ENCODE peak calls at places on chromosomes 5 and 9, in six cellular contexts. One of them, this sample, is unnamed.

GRCh38 chr9:73204910-73205309 is 53.2 kb downstream of the ANXA1 start:
- DNase-seq in lower lobe of right lung: no peak
- DNase-seq in posterior cingulate gyrus: no peak
- DNase-seq in DMS 273 treated with DMSO at 0.1 percent for 48 hours: no peak
- DNase-seq in foreskin fibroblast: no peak
- DNase-seq in activated T-helper 9 cell treated with anti-CD3 and anti-CD28 coated beads, Interleukin-2, amount 50 U/mL, for 16 hours: no peak
- DNase-seq in this sample: no peak

GRCh38 chr9:113966394-113966793 is 90.3 kb downstream of the ZNF618 start:
- DNase-seq in lower lobe of right lung: no peak
- DNase-seq in posterior cingulate gyrus: no peak
- DNase-seq in activated T-helper 9 cell treated with anti-CD3 and anti-CD28 coated beads, Interleukin-2, amount 50 U/mL, for 16 hours: no peak
- DNase-seq in foreskin fibroblast: no peak
- DNase-seq in DMS 273 treated with DMSO at 0.1 percent for 48 hours: no peak
- DNase-seq in this sample: no peak

GRCh38 chr5:91443028-91443427 is 59.9 kb upstream of the ARRDC3 start:
- DNase-seq in foreskin fibroblast: peak
- DNase-seq in posterior cingulate gyrus: no peak
- DNase-seq in activated T-helper 9 cell treated with anti-CD3 and anti-CD28 coated beads, Interleukin-2, amount 50 U/mL, for 16 hours: no peak
- DNase-seq in DMS 273 treated with DMSO at 0.1 percent for 48 hours: no peak
- DNase-seq in lower lobe of right lung: no peak
- DNase-seq in this sample: no peak

GRCh38 chr5:98540056-98540455 is 233.4 kb upstream of the RGMB start:
- DNase-seq in DMS 273 treated with DMSO at 0.1 percent for 48 hours: no peak
- DNase-seq in posterior cingulate gyrus: no peak
- DNase-seq in activated T-helper 9 cell treated with anti-CD3 and anti-CD28 coated beads, Interleukin-2, amount 50 U/mL, for 16 hours: no peak
- DNase-seq in foreskin fibroblast: peak
- DNase-seq in lower lobe of right lung: no peak
- DNase-seq in this sample: no peak

GRCh38 chr5:159965031-159965837 is 43.7 kb upstream of the TTC1 start:
- DNase-seq in DMS 273 treated with DMSO at 0.1 percent for 48 hours: peak
- DNase-seq in lower lobe of right lung: peak
- DNase-seq in posterior cingulate gyrus: peak
- DNase-seq in foreskin fibroblast: peak
- DNase-seq in activated T-helper 9 cell treated with anti-CD3 and anti-CD28 coated beads, Interleukin-2, amount 50 U/mL, for 16 hours: no peak
- DNase-seq in this sample: no peak

GRCh38 chr9:132965478-132965877 is 13.0 kb upstream of the GFI1B start:
- DNase-seq in foreskin fibroblast: no peak
- DNase-seq in lower lobe of right lung: no peak
- DNase-seq in posterior cingulate gyrus: no peak
- DNase-seq in DMS 273 treated with DMSO at 0.1 percent for 48 hours: no peak
- DNase-seq in activated T-helper 9 cell treated with anti-CD3 and anti-CD28 coated beads, Interleukin-2, amount 50 U/mL, for 16 hours: no peak
- DNase-seq in this sample: no peak

GRCh38 chr9:101311759-101312420 is 72.9 kb downstream of the BAAT start:
- DNase-seq in posterior cingulate gyrus: no peak
- DNase-seq in foreskin fibroblast: peak
- DNase-seq in activated T-helper 9 cell treated with anti-CD3 and anti-CD28 coated beads, Interleukin-2, amount 50 U/mL, for 16 hours: no peak
- DNase-seq in lower lobe of right lung: no peak
- DNase-seq in DMS 273 treated with DMSO at 0.1 percent for 48 hours: peak
- DNase-seq in this sample: peak

GRCh38 chr5:97476852-97477534 is 293.9 kb upstream of the RIOK2 start:
- DNase-seq in DMS 273 treated with DMSO at 0.1 percent for 48 hours: no peak
- DNase-seq in lower lobe of right lung: no peak
- DNase-seq in posterior cingulate gyrus: no peak
- DNase-seq in activated T-helper 9 cell treated with anti-CD3 and anti-CD28 coated beads, Interleukin-2, amount 50 U/mL, for 16 hours: no peak
- DNase-seq in foreskin fibroblast: no peak
- DNase-seq in this sample: no peak

GRCh38 chr5:171954721-171955120 is 51.7 kb downstream of the FBXW11 start:
- DNase-seq in lower lobe of right lung: no peak
- DNase-seq in DMS 273 treated with DMSO at 0.1 percent for 48 hours: no peak
- DNase-seq in posterior cingulate gyrus: no peak
- DNase-seq in foreskin fibroblast: peak
- DNase-seq in activated T-helper 9 cell treated with anti-CD3 and anti-CD28 coated beads, Interleukin-2, amount 50 U/mL, for 16 hours: no peak
- DNase-seq in this sample: no peak

GRCh38 chr9:128245293-128246151 is 30.3 kb downstream of the GOLGA2 start:
- DNase-seq in foreskin fibroblast: peak
- DNase-seq in lower lobe of right lung: no peak
- DNase-seq in DMS 273 treated with DMSO at 0.1 percent for 48 hours: no peak
- DNase-seq in posterior cingulate gyrus: no peak
- DNase-seq in activated T-helper 9 cell treated with anti-CD3 and anti-CD28 coated beads, Interleukin-2, amount 50 U/mL, for 16 hours: no peak
- DNase-seq in this sample: no peak

GRCh38 chr9:89022902-89023301 is 31.6 kb downstream of the S1PR3 start:
- DNase-seq in activated T-helper 9 cell treated with anti-CD3 and anti-CD28 coated beads, Interleukin-2, amount 50 U/mL, for 16 hours: no peak
- DNase-seq in lower lobe of right lung: peak
- DNase-seq in posterior cingulate gyrus: no peak
- DNase-seq in DMS 273 treated with DMSO at 0.1 percent for 48 hours: no peak
- DNase-seq in foreskin fibroblast: peak
- DNase-seq in this sample: no peak

GRCh38 chr5:76652809-76653414 is 29.7 kb upstream of the F2RL2 start:
- DNase-seq in lower lobe of right lung: no peak
- DNase-seq in foreskin fibroblast: no peak
- DNase-seq in posterior cingulate gyrus: no peak
- DNase-seq in activated T-helper 9 cell treated with anti-CD3 and anti-CD28 coated beads, Interleukin-2, amount 50 U/mL, for 16 hours: no peak
- DNase-seq in DMS 273 treated with DMSO at 0.1 percent for 48 hours: no peak
- DNase-seq in this sample: no peak

GRCh38 chr9:23725279-23725946 is 100.6 kb downstream of the ELAVL2 start:
- DNase-seq in lower lobe of right lung: no peak
- DNase-seq in posterior cingulate gyrus: no peak
- DNase-seq in DMS 273 treated with DMSO at 0.1 percent for 48 hours: no peak
- DNase-seq in foreskin fibroblast: no peak
- DNase-seq in activated T-helper 9 cell treated with anti-CD3 and anti-CD28 coated beads, Interleukin-2, amount 50 U/mL, for 16 hours: no peak
- DNase-seq in this sample: no peak

GRCh38 chr5:169803077-169803981 is 166.3 kb downstream of the DOCK2 start:
- DNase-seq in DMS 273 treated with DMSO at 0.1 percent for 48 hours: no peak
- DNase-seq in foreskin fibroblast: peak
- DNase-seq in posterior cingulate gyrus: no peak
- DNase-seq in activated T-helper 9 cell treated with anti-CD3 and anti-CD28 coated beads, Interleukin-2, amount 50 U/mL, for 16 hours: no peak
- DNase-seq in lower lobe of right lung: no peak
- DNase-seq in this sample: no peak

GRCh38 chr9:104927216-104927911 is 591 bp downstream of the ABCA1 start:
- DNase-seq in lower lobe of right lung: peak
- DNase-seq in DMS 273 treated with DMSO at 0.1 percent for 48 hours: peak
- DNase-seq in activated T-helper 9 cell treated with anti-CD3 and anti-CD28 coated beads, Interleukin-2, amount 50 U/mL, for 16 hours: no peak
- DNase-seq in foreskin fibroblast: peak
- DNase-seq in posterior cingulate gyrus: no peak
- DNase-seq in this sample: no peak

GRCh38 chr5:178348356-178349146 is 115.9 kb upstream of the PHYKPL start:
- DNase-seq in activated T-helper 9 cell treated with anti-CD3 and anti-CD28 coated beads, Interleukin-2, amount 50 U/mL, for 16 hours: no peak
- DNase-seq in DMS 273 treated with DMSO at 0.1 percent for 48 hours: no peak
- DNase-seq in lower lobe of right lung: peak
- DNase-seq in posterior cingulate gyrus: peak
- DNase-seq in foreskin fibroblast: no peak
- DNase-seq in this sample: no peak

GRCh38 chr5:128632264-128632663 is 94.2 kb upstream of the FBN2 start:
- DNase-seq in activated T-helper 9 cell treated with anti-CD3 and anti-CD28 coated beads, Interleukin-2, amount 50 U/mL, for 16 hours: no peak
- DNase-seq in posterior cingulate gyrus: no peak
- DNase-seq in DMS 273 treated with DMSO at 0.1 percent for 48 hours: no peak
- DNase-seq in lower lobe of right lung: no peak
- DNase-seq in foreskin fibroblast: peak
- DNase-seq in this sample: no peak

GRCh38 chr5:28707706-28708105 is 1669.3 kb upstream of the CDH9 start:
- DNase-seq in lower lobe of right lung: no peak
- DNase-seq in activated T-helper 9 cell treated with anti-CD3 and anti-CD28 coated beads, Interleukin-2, amount 50 U/mL, for 16 hours: no peak
- DNase-seq in foreskin fibroblast: no peak
- DNase-seq in DMS 273 treated with DMSO at 0.1 percent for 48 hours: no peak
- DNase-seq in posterior cingulate gyrus: no peak
- DNase-seq in this sample: no peak

GRCh38 chr9:127423934-127424668 is at the start of gene ZNF79:
- DNase-seq in DMS 273 treated with DMSO at 0.1 percent for 48 hours: peak
- DNase-seq in activated T-helper 9 cell treated with anti-CD3 and anti-CD28 coated beads, Interleukin-2, amount 50 U/mL, for 16 hours: peak
- DNase-seq in lower lobe of right lung: peak
- DNase-seq in foreskin fibroblast: peak
- DNase-seq in posterior cingulate gyrus: peak
- DNase-seq in this sample: peak

GRCh38 chr5:157761690-157762611 is 18.4 kb downstream of the LSM11 start:
- DNase-seq in lower lobe of right lung: no peak
- DNase-seq in activated T-helper 9 cell treated with anti-CD3 and anti-CD28 coated beads, Interleukin-2, amount 50 U/mL, for 16 hours: no peak
- DNase-seq in DMS 273 treated with DMSO at 0.1 percent for 48 hours: peak
- DNase-seq in posterior cingulate gyrus: no peak
- DNase-seq in foreskin fibroblast: peak
- DNase-seq in this sample: peak

GRCh38 chr5:149404746-149405549 is 25.9 kb upstream of the IL17B start:
- DNase-seq in activated T-helper 9 cell treated with anti-CD3 and anti-CD28 coated beads, Interleukin-2, amount 50 U/mL, for 16 hours: no peak
- DNase-seq in foreskin fibroblast: peak
- DNase-seq in lower lobe of right lung: no peak
- DNase-seq in posterior cingulate gyrus: no peak
- DNase-seq in DMS 273 treated with DMSO at 0.1 percent for 48 hours: no peak
- DNase-seq in this sample: no peak

GRCh38 chr9:79430599-79430998 is 141.2 kb upstream of the TLE4 start:
- DNase-seq in activated T-helper 9 cell treated with anti-CD3 and anti-CD28 coated beads, Interleukin-2, amount 50 U/mL, for 16 hours: no peak
- DNase-seq in posterior cingulate gyrus: no peak
- DNase-seq in foreskin fibroblast: no peak
- DNase-seq in DMS 273 treated with DMSO at 0.1 percent for 48 hours: no peak
- DNase-seq in lower lobe of right lung: no peak
- DNase-seq in this sample: no peak

GRCh38 chr9:112115955-112116354 is 59.1 kb downstream of the SUSD1 start:
- DNase-seq in activated T-helper 9 cell treated with anti-CD3 and anti-CD28 coated beads, Interleukin-2, amount 50 U/mL, for 16 hours: no peak
- DNase-seq in posterior cingulate gyrus: no peak
- DNase-seq in DMS 273 treated with DMSO at 0.1 percent for 48 hours: no peak
- DNase-seq in foreskin fibroblast: peak
- DNase-seq in lower lobe of right lung: no peak
- DNase-seq in this sample: peak

GRCh38 chr5:95730011-95730700 is 980 bp upstream of the RHOBTB3 start:
- DNase-seq in DMS 273 treated with DMSO at 0.1 percent for 48 hours: no peak
- DNase-seq in posterior cingulate gyrus: no peak
- DNase-seq in lower lobe of right lung: no peak
- DNase-seq in foreskin fibroblast: no peak
- DNase-seq in activated T-helper 9 cell treated with anti-CD3 and anti-CD28 coated beads, Interleukin-2, amount 50 U/mL, for 16 hours: no peak
- DNase-seq in this sample: no peak

GRCh38 chr5:170491479-170491878 is 12.3 kb upstream of the KCNIP1 start:
- DNase-seq in lower lobe of right lung: no peak
- DNase-seq in foreskin fibroblast: peak
- DNase-seq in DMS 273 treated with DMSO at 0.1 percent for 48 hours: no peak
- DNase-seq in activated T-helper 9 cell treated with anti-CD3 and anti-CD28 coated beads, Interleukin-2, amount 50 U/mL, for 16 hours: no peak
- DNase-seq in posterior cingulate gyrus: no peak
- DNase-seq in this sample: no peak

GRCh38 chr9:18429065-18429464 is 44.9 kb upstream of the ADAMTSL1 start:
- DNase-seq in DMS 273 treated with DMSO at 0.1 percent for 48 hours: no peak
- DNase-seq in posterior cingulate gyrus: no peak
- DNase-seq in foreskin fibroblast: peak
- DNase-seq in lower lobe of right lung: no peak
- DNase-seq in activated T-helper 9 cell treated with anti-CD3 and anti-CD28 coated beads, Interleukin-2, amount 50 U/mL, for 16 hours: no peak
- DNase-seq in this sample: no peak

GRCh38 chr5:151696470-151697061 is 9.9 kb upstream of the SPARC start:
- DNase-seq in posterior cingulate gyrus: no peak
- DNase-seq in activated T-helper 9 cell treated with anti-CD3 and anti-CD28 coated beads, Interleukin-2, amount 50 U/mL, for 16 hours: no peak
- DNase-seq in DMS 273 treated with DMSO at 0.1 percent for 48 hours: no peak
- DNase-seq in lower lobe of right lung: no peak
- DNase-seq in foreskin fibroblast: peak
- DNase-seq in this sample: no peak

GRCh38 chr5:168962323-168962722 is 338.6 kb downstream of the SLIT3 start:
- DNase-seq in DMS 273 treated with DMSO at 0.1 percent for 48 hours: no peak
- DNase-seq in foreskin fibroblast: peak
- DNase-seq in posterior cingulate gyrus: no peak
- DNase-seq in lower lobe of right lung: no peak
- DNase-seq in activated T-helper 9 cell treated with anti-CD3 and anti-CD28 coated beads, Interleukin-2, amount 50 U/mL, for 16 hours: no peak
- DNase-seq in this sample: no peak

GRCh38 chr9:91503650-91504007 is 80.0 kb upstream of the NFIL3 start:
- DNase-seq in posterior cingulate gyrus: no peak
- DNase-seq in DMS 273 treated with DMSO at 0.1 percent for 48 hours: no peak
- DNase-seq in lower lobe of right lung: no peak
- DNase-seq in activated T-helper 9 cell treated with anti-CD3 and anti-CD28 coated beads, Interleukin-2, amount 50 U/mL, for 16 hours: no peak
- DNase-seq in foreskin fibroblast: no peak
- DNase-seq in this sample: no peak

GRCh38 chr5:143968071-143968878 is 156.3 kb downstream of the HMHB1 start:
- DNase-seq in posterior cingulate gyrus: no peak
- DNase-seq in activated T-helper 9 cell treated with anti-CD3 and anti-CD28 coated beads, Interleukin-2, amount 50 U/mL, for 16 hours: no peak
- DNase-seq in DMS 273 treated with DMSO at 0.1 percent for 48 hours: no peak
- DNase-seq in lower lobe of right lung: no peak
- DNase-seq in foreskin fibroblast: peak
- DNase-seq in this sample: peak

GRCh38 chr5:18764161-18764560 is 1129.9 kb downstream of the TAF11L14 start:
- DNase-seq in foreskin fibroblast: no peak
- DNase-seq in lower lobe of right lung: no peak
- DNase-seq in posterior cingulate gyrus: no peak
- DNase-seq in DMS 273 treated with DMSO at 0.1 percent for 48 hours: no peak
- DNase-seq in activated T-helper 9 cell treated with anti-CD3 and anti-CD28 coated beads, Interleukin-2, amount 50 U/mL, for 16 hours: no peak
- DNase-seq in this sample: no peak

GRCh38 chr9:122220673-122221222 is 8.0 kb downstream of the LHX6 start:
- DNase-seq in lower lobe of right lung: no peak
- DNase-seq in DMS 273 treated with DMSO at 0.1 percent for 48 hours: no peak
- DNase-seq in foreskin fibroblast: no peak
- DNase-seq in posterior cingulate gyrus: no peak
- DNase-seq in activated T-helper 9 cell treated with anti-CD3 and anti-CD28 coated beads, Interleukin-2, amount 50 U/mL, for 16 hours: no peak
- DNase-seq in this sample: no peak

This sample was measured in NCI-H1694.